ENCODE peak calls at places on chromosomes 3 and 15, in five cellular contexts. J, Z, W, N and L are unnamed samples.

GRCh38 chr3:159787191-159787590 is 201.4 kb upstream of the IL12A start:
- DNase-seq in N (peak), J (peak), Z (no peak), W (no peak), L (peak)

GRCh38 chr3:194282436-194283122 is 68.5 kb downstream of the CPN2 start:
- DNase-seq in W (no peak), J (no peak), Z (peak), N (no peak), L (no peak)

GRCh38 chr3:194588236-194588635 is 45.0 kb downstream of the TMEM44 start:
- DNase-seq in J (no peak), W (no peak), N (no peak), Z (no peak), L (no peak)

GRCh38 chr15:62291262-62291661 is 126.2 kb upstream of the C2CD4B start:
- DNase-seq in Z (no peak), W (no peak), N (no peak), J (peak), L (no peak)

GRCh38 chr15:97446138-97446537 is 514.4 kb upstream of the ARRDC4 start:
- DNase-seq in Z (no peak), W (no peak), N (no peak), J (no peak), L (no peak)

GRCh38 chr3:127093312-127093711 is 99.6 kb upstream of the PRR23E start:
- DNase-seq in N (no peak), Z (no peak), W (no peak), J (no peak), L (no peak)

GRCh38 chr3:20056727-20057611 is 16.7 kb downstream of the KAT2B start:
- DNase-seq in J (peak), W (no peak), Z (no peak), N (peak), L (peak)

GRCh38 chr15:56040081-56041035 is 46.9 kb upstream of the NEDD4 start:
- DNase-seq in J (peak), W (peak), N (peak), Z (peak), L (peak)

GRCh38 chr3:27387625-27388024 is 18.4 kb upstream of the NEK10 start:
- DNase-seq in W (no peak), J (peak), Z (no peak), N (no peak), L (peak)

GRCh38 chr15:99753066-99753465 is 19.8 kb upstream of the LYSMD4 start:
- DNase-seq in J (no peak), W (no peak), N (no peak), Z (no peak), L (no peak)

GRCh38 chr15:58447244-58448010 is 15.6 kb downstream of the LIPC start:
- DNase-seq in W (no peak), N (peak), J (peak), Z (no peak), L (peak)

GRCh38 chr3:77026904-77027634 is 12.8 kb upstream of the ROBO2 start:
- DNase-seq in Z (no peak), N (no peak), W (no peak), J (no peak), L (no peak)

GRCh38 chr3:101992861-101993260 is 143.5 kb downstream of the NFKBIZ start:
- DNase-seq in N (peak), Z (no peak), W (no peak), J (peak), L (no peak)

GRCh38 chr3:42873216-42873982 is 2.3 kb downstream of the CYP8B1 start:
- DNase-seq in Z (no peak), J (no peak), W (no peak), N (no peak), L (no peak)

GRCh38 chr3:151366993-151367392 is 17.6 kb downstream of the P2RY12 start:
- DNase-seq in W (no peak), N (no peak), J (no peak), Z (no peak), L (no peak)

DNA sequence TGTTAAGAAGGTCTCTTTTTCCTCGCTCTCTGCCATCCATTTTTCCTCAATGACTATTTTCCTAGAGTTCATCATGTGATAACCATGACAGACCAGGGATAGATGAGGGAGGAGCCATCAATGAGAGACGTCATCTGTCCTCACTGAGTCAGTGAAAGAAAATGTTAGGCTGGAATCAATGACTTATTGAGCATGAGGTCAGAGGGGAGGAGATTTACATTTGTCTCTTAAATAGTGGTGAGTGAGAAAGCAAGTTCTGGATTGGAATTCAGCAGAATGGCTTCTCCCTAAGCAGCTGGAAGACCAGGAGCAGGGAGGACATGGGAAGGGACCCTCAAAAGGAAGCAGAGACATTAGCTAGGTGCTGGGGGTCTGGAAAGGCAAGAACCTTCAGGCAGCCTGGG is 28.2 kb upstream of the USP3 start:
- DNase-seq in W (no peak), J (peak), Z (no peak), N (peak), L (peak)
- H3K4me3 ChIP-seq in W (no peak), J (no peak), Z (no peak), N (no peak), L (no peak)

GRCh38 chr3:139185482-139185881 is 140.8 kb upstream of the PRR23C start:
- DNase-seq in J (no peak), Z (no peak), N (no peak), W (no peak), L (no peak)

GRCh38 chr3:139187154-139187553 is 142.5 kb upstream of the PRR23C start:
- DNase-seq in J (no peak), W (no peak), N (no peak), Z (no peak), L (no peak)

GRCh38 chr3:139189943-139190342 is 145.3 kb upstream of the PRR23C start:
- DNase-seq in W (no peak), J (no peak), N (no peak), Z (no peak), L (no peak)

GRCh38 chr3:139182598-139182997 is 137.9 kb upstream of the PRR23C start:
- DNase-seq in W (no peak), N (no peak), Z (no peak), J (no peak), L (no peak)

DNA sequence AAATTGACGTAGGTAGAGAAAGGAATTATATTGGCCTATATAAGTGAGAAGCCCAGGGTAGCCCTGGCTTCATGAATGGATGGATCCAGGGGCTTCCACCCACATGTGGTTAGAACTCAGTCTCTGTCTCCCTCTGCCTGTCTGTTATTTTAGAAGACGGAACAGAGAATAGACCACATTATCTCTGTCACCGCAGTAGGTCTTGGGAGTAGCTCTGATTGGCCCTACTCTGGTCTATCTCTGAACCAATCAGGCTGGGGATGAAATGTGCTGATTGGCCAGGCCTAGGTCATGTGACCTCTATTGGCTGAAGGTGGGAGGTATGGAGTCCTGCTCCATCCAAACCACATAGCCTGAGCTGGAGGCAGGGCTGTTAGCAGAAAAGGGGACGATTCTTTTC is 143.0 kb upstream of the PRR23C start:
- DNase-seq in Z (no peak), W (no peak), J (no peak), N (no peak), L (no peak)
- TF ChIP-seq CTCF in Z (no peak), W (no peak), J (no peak), N (no peak), L (no peak)

DNA sequence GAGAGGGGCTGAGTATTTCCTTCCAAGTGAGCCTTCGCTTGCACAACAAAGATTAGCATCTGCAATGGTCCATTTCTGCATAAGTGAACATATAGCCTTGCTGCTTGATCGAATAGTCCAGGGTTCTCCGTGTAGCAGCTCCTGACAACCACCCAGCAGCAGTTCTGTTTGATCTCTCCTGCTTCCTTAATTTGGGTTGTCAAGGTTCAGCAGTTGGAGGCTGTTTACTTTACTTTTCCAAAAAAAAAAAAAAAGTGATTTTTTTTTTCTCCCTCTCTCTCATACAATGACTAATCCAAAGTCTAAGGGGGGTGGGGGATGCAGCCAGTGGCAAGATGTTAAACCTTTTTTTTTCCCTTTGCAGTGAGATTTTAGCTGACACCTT is 3.6 kb downstream of the FOXP1 start:
- DNase-seq in Z (no peak), J (no peak), N (peak), W (no peak), L (no peak)
- H3K4me3 ChIP-seq in Z (no peak), J (no peak), N (peak), W (peak), L (no peak)

DNA sequence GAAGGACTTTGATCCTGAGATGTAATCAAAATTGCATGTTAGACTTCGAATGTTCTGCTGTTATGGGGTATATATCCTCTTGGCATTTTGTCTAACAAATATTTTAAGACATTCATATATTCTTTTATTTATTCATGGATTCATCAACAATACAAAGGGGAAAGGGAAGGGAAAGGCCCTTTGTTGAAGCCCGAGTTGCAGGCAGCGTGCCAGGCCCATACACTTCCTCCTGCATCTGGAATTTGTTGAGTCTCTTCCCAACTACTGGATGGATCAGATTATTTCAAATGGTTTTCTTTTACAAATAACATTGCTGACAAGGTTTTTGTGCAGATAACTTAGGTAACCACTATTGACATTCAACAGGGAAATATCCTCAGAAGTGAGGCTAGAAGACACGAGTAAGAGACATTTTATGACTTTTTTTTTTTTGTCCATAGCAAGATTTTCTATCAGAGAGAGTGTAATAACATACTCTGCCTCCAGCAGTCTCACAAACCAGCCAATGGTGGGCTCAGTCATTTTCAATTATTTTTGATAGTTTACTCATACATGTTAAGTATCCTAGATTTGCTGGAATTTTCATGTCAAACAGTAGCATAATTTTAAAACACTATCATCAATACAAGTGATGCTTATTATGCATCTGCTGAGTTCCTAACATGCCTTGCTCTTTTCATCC is 94.3 kb downstream of the RPL39L start:
- DNase-seq in W (no peak), Z (no peak), N (peak), J (peak), L (no peak)
- TF ChIP-seq CTCF in W (no peak), Z (no peak), N (no peak), J (peak), L (peak)

GRCh38 chr3:100245146-100245545 is 15.6 kb upstream of the TBC1D23 start:
- DNase-seq in W (no peak), N (peak), J (peak), Z (no peak), L (no peak)
- H3K4me3 ChIP-seq in W (no peak), N (no peak), J (no peak), Z (no peak), L (no peak)